ENCODE peak calls at places on chromosomes 4 and X, in four cellular contexts. G is upper lobe of right lung; Y is CD4-positive, CD25-positive, alpha-beta regulatory T cell; P is PC-3. Z is an unnamed sample. For H3K4me1, the result is how much of the 10 kb centered on the place peaks cover.

GRCh38 chr4:80989921-80990544 is 40.5 kb upstream of the BMP3 start:
- DNase-seq in G (no peak), Y (peak), P (peak), Z (peak)

GRCh38 chr4:182585321-182585720 is 331.9 kb downstream of the DCTD start:
- DNase-seq in G (no peak), Y (no peak), P (no peak), Z (no peak)

GRCh38 chrX:110180928-110181310 is 137.0 kb downstream of the AMMECR1 start:
- DNase-seq in G (no peak), Y (no peak), P (peak), Z (peak)

GRCh38 chrX:85244411-85245210 is 820 bp downstream of the ZNF711 start:
- DNase-seq in G (peak), Y (peak), P (no peak), Z (peak)

GRCh38 chr4:117249333-117249732 is 164.0 kb upstream of the TRAM1L1 start:
- DNase-seq in G (no peak), Y (no peak), P (no peak), Z (no peak)

GRCh38 chrX:37348237-37349130 is 680 bp upstream of the PRRG1 start:
- DNase-seq in G (no peak), Y (no peak), P (peak), Z (peak)

GRCh38 chr4:91127891-91128290 is 1000.7 kb downstream of the CCSER1 start:
- DNase-seq in G (no peak), Y (no peak), P (no peak), Z (no peak)

GRCh38 chr4:47519239-47519883 is 34.3 kb downstream of the ATP10D start:
- DNase-seq in G (no peak), Y (no peak), P (no peak), Z (no peak)

GRCh38 chr4:3834186-3834920 is 68.2 kb downstream of the ADRA2C start:
- DNase-seq in G (no peak), Y (no peak), P (no peak), Z (no peak)

GRCh38 chr4:159142254-159142653 is 39.4 kb downstream of the RAPGEF2 start:
- DNase-seq in G (no peak), Y (no peak), P (peak), Z (no peak)

GRCh38 chr4:7691992-7692391 is 247.7 kb downstream of the AFAP1 start:
- DNase-seq in G (no peak), Y (no peak), P (no peak), Z (no peak)

GRCh38 chrX:48492293-48492910 is 16.4 kb upstream of the PORCN start:
- DNase-seq in G (no peak), Y (no peak), P (peak), Z (peak)

GRCh38 chr4:158169516-158169915 is 3.3 kb downstream of the GASK1B start:
- DNase-seq in G (no peak), Y (no peak), P (no peak), Z (no peak)

GRCh38 chrX:22314692-22315091 is 42.0 kb downstream of the CBLL2 start:
- DNase-seq in G (no peak), Y (no peak), P (peak), Z (peak)

GRCh38 chr4:61246003-61246402 is 45.9 kb downstream of the ADGRL3 start:
- DNase-seq in G (no peak), Y (no peak), P (no peak), Z (no peak)

GRCh38 chr4:94334962-94335361 is 7.7 kb downstream of the HPGDS start:
- DNase-seq in G (no peak), Y (no peak), P (peak), Z (no peak)
- H3K4me1 ChIP-seq in G (under half), Y (under half), P (under half), Z (under half)

DNA sequence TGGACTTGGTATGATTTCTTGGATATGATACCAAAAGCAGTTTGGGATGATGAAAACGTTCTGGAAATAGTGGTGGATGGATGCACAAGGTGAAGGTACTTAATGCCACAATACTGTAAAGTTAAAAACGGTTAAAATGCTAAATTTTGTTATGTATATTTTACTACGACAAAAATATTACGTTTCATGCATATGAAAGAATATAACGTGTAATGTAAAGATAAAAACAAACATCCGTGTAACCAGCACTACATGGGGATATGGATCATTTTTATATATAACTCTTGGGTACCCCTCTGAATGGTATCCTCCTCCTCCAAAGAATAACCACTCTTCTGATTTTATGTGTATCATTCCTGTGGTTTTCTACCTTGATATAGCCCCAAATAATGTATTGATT is 862 bp upstream of the CENPU start:
- DNase-seq in G (no peak), Y (no peak), P (no peak), Z (no peak)
- H3K4me1 ChIP-seq in G (under half), Y (under half), P (under half), Z (under half)

GRCh38 chrX:100648601-100649417 is 4.8 kb downstream of the SRPX2 start:
- DNase-seq in G (no peak), Y (no peak), P (peak), Z (peak)
- H3K4me1 ChIP-seq in G (under half), Y (under half), P (half or more), Z (under half)

GRCh38 chr4:54678826-54679225 is 21.1 kb downstream of the KIT start:
- DNase-seq in G (no peak), Y (no peak), P (no peak), Z (no peak)
- H3K4me1 ChIP-seq in G (under half), Y (under half), P (under half), Z (under half)

Z was measured in mesenchymal stem cell.